ENCODE peak calls at places on chromosome 6, in five cellular contexts. M is psoas muscle, V is pancreas, P is adrenal gland, X is WTC11. Z is an unnamed sample.

GRCh38 chr6:31354248-31354647 is 2.7 kb downstream of the HLA-B start:
- DNase-seq in M (no peak), V (no peak), P (no peak), X (no peak), Z (no peak)

GRCh38 chr6:126176266-126176665 is 163.6 kb upstream of the CENPW start:
- DNase-seq in M (no peak), V (no peak), P (no peak), X (no peak), Z (no peak)

GRCh38 chr6:7260291-7261029 is 52.5 kb downstream of the SSR1 start:
- DNase-seq in M (no peak), V (no peak), P (no peak), X (no peak), Z (no peak)

GRCh38 chr6:163765326-163765725 is 350.8 kb downstream of the QKI start:
- DNase-seq in M (no peak), V (no peak), P (no peak), X (no peak), Z (no peak)

GRCh38 chr6:18386302-18386976 is 711 bp upstream of the RNF144B start:
- DNase-seq in M (no peak), V (peak), P (no peak), X (no peak), Z (no peak)

GRCh38 chr6:111157412-111157811 is 70.1 kb downstream of the SLC16A10 start:
- DNase-seq in M (no peak), V (no peak), P (no peak), X (no peak), Z (no peak)

GRCh38 chr6:125957845-125958244 is 1.3 kb downstream of the HINT3 start:
- DNase-seq in M (no peak), V (no peak), P (no peak), X (no peak), Z (no peak)

GRCh38 chr6:45326698-45327417 is 1.3 kb upstream of the RUNX2 start:
- DNase-seq in M (no peak), V (no peak), P (no peak), X (no peak), Z (no peak)

GRCh38 chr6:163708459-163708858 is 293.9 kb downstream of the QKI start:
- DNase-seq in M (no peak), V (no peak), P (no peak), X (no peak), Z (no peak)

GRCh38 chr6:81906709-81907204 is 154.3 kb upstream of the TENT5A start:
- DNase-seq in M (no peak), V (no peak), P (no peak), X (no peak), Z (no peak)

GRCh38 chr6:159608961-159609673 is 83.9 kb downstream of the SOD2 start:
- DNase-seq in M (no peak), V (no peak), P (no peak), X (peak), Z (no peak)

GRCh38 chr6:67345946-67346345 is 1289.1 kb upstream of the ADGRB3 start:
- DNase-seq in M (no peak), V (no peak), P (no peak), X (no peak), Z (no peak)

GRCh38 chr6:151535476-151536279 is 41.9 kb downstream of the CCDC170 start:
- DNase-seq in M (no peak), V (no peak), P (no peak), X (no peak), Z (no peak)

GRCh38 chr6:169859978-169860703 is 108.7 kb downstream of the ERMARD start:
- DNase-seq in M (no peak), V (no peak), P (peak), X (no peak), Z (peak)

GRCh38 chr6:152605901-152606390 is 31.2 kb downstream of the SYNE1 start:
- DNase-seq in M (no peak), V (no peak), P (no peak), X (no peak), Z (no peak)

GRCh38 chr6:51024126-51024525 is 205.5 kb downstream of the TFAP2B start:
- DNase-seq in M (no peak), V (no peak), P (no peak), X (no peak), Z (no peak)

GRCh38 chr6:17305219-17306001 is 24.2 kb downstream of the RBM24 start:
- DNase-seq in M (no peak), V (no peak), P (no peak), X (no peak), Z (no peak)

GRCh38 chr6:83193747-83194582 is 808 bp downstream of the RWDD2A start:
- DNase-seq in M (peak), V (peak), P (peak), X (peak), Z (peak)

GRCh38 chr6:28531479-28532128 is 5.9 kb downstream of the GPX5 start:
- DNase-seq in M (no peak), V (no peak), P (no peak), X (no peak), Z (no peak)

GRCh38 chr6:20919677-20920385 is 385.6 kb downstream of the CDKAL1 start:
- DNase-seq in M (no peak), V (no peak), P (no peak), X (no peak), Z (no peak)

GRCh38 chr6:21885532-21886089 is 292.1 kb downstream of the SOX4 start:
- DNase-seq in M (peak), V (peak), P (peak), X (no peak), Z (no peak)

GRCh38 chr6:138622967-138623366 is 123.7 kb upstream of the NHSL1 start:
- DNase-seq in M (no peak), V (no peak), P (no peak), X (no peak), Z (no peak)

GRCh38 chr6:94045473-94045872 is 626.1 kb upstream of the EPHA7 start:
- DNase-seq in M (no peak), V (no peak), P (no peak), X (no peak), Z (no peak)

GRCh38 chr6:16737389-16737788 is 23.9 kb downstream of the ATXN1 start:
- DNase-seq in M (no peak), V (no peak), P (no peak), X (no peak), Z (no peak)

GRCh38 chr6:12174878-12175277 is 115.3 kb upstream of the EDN1 start:
- DNase-seq in M (no peak), V (no peak), P (no peak), X (no peak), Z (no peak)

GRCh38 chr6:113276631-113277030 is 580.5 kb upstream of the MARCKS start:
- DNase-seq in M (no peak), V (no peak), P (no peak), X (no peak), Z (no peak)

GRCh38 chr6:89215391-89215790 is 1.8 kb downstream of the GABRR1 start:
- DNase-seq in M (no peak), V (no peak), P (no peak), X (no peak), Z (no peak)

GRCh38 chr6:87728706-87729105 is 26.7 kb upstream of the AKIRIN2 start:
- DNase-seq in M (no peak), V (no peak), P (no peak), X (no peak), Z (no peak)

GRCh38 chr6:158011478-158011920 is 29.8 kb downstream of the SYNJ2 start:
- DNase-seq in M (no peak), V (no peak), P (no peak), X (no peak), Z (no peak)

GRCh38 chr6:144263786-144264185 is 21.3 kb upstream of the UTRN start:
- DNase-seq in M (no peak), V (no peak), P (no peak), X (no peak), Z (no peak)

GRCh38 chr6:36413489-36414153 is 26.2 kb upstream of the ETV7 start:
- DNase-seq in M (no peak), V (no peak), P (no peak), X (no peak), Z (no peak)

GRCh38 chr6:26743157-26743821 is 83.7 kb upstream of the ZNF322 start:
- DNase-seq in M (no peak), V (no peak), P (no peak), X (peak), Z (no peak)

GRCh38 chr6:4870821-4871494 is 94.8 kb downstream of the CDYL start:
- DNase-seq in M (no peak), V (no peak), P (no peak), X (no peak), Z (no peak)

GRCh38 chr6:15205321-15205720 is 40.5 kb upstream of the JARID2 start:
- DNase-seq in M (no peak), V (no peak), P (no peak), X (no peak), Z (no peak)

GRCh38 chr6:31898200-31899011 is 908 bp upstream of the EHMT2 start:
- DNase-seq in M (no peak), V (peak), P (peak), X (no peak), Z (no peak)

GRCh38 chr6:16688984-16689636 is 72.2 kb downstream of the ATXN1 start:
- DNase-seq in M (no peak), V (no peak), P (no peak), X (no peak), Z (no peak)

GRCh38 chr6:49540614-49541013 is 9.9 kb upstream of the C6orf141 start:
- DNase-seq in M (no peak), V (no peak), P (no peak), X (no peak), Z (no peak)
- TF ChIP-seq CTCF in M (no peak), V (no peak), P (no peak), X (no peak), Z (no peak)

GRCh38 chr6:34234667-34235604 is 1.7 kb upstream of the HMGA1 start:
- DNase-seq in M (no peak), V (no peak), P (no peak), X (peak), Z (no peak)

GRCh38 chr6:34236423-34237315 is at the start of gene HMGA1:
- DNase-seq in M (peak), V (peak), P (peak), X (peak), Z (peak)

GRCh38 chr6:34237316-34237721 is 646 bp downstream of the HMGA1 start:
- DNase-seq in M (no peak), V (peak), P (no peak), X (no peak), Z (peak)

GRCh38 chr6:34233867-34234266 is 2.8 kb upstream of the HMGA1 start:
- DNase-seq in M (no peak), V (no peak), P (no peak), X (no peak), Z (no peak)

GRCh38 chr6:34235605-34236422 is 859 bp upstream of the HMGA1 start:
- DNase-seq in M (peak), V (no peak), P (peak), X (peak), Z (peak)
- TF ChIP-seq CTCF in M (no peak), V (no peak), P (no peak), X (no peak), Z (no peak)

DNA sequence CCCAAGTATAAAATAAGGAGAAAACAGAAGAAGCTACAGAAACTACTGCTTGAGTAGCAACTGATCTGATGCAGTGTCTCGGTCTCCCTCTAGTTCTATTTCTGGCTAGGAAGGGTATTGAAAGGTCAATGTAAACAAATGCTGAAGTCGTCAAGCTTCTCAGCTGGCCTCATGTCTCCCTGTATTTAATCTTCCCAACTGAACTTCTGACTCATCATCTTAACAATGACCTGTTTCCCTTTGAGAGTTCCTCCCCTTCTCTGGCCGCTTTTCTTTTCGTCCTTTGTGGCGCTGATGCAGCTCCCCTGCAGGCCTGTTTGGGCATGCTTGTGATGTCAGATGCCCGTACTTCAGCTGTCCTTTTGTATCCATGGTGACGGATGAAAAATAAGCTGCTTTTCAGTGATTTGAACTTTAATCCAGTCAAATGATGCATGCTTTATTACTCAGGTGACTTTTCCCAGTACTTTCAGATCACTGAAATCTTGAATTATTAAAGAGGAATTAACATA is 7.8 kb upstream of the LCA5 start:
- DNase-seq in M (peak), V (peak), P (peak), X (peak), Z (no peak)
- TF ChIP-seq CTCF in M (peak), V (no peak), P (peak), X (no peak), Z (no peak)

GRCh38 chr6:132598473-132598872 is 8.9 kb upstream of the TAAR5 start:
- DNase-seq in M (no peak), V (no peak), P (no peak), X (peak), Z (no peak)
- TF ChIP-seq CTCF in M (no peak), V (no peak), P (no peak), X (peak), Z (no peak)

GRCh38 chr6:38336922-38337321 is 302.8 kb downstream of the BTBD9 start:
- DNase-seq in M (no peak), V (no peak), P (no peak), X (no peak), Z (no peak)
- TF ChIP-seq CTCF in M (no peak), V (no peak), P (no peak), X (no peak), Z (no peak)

DNA sequence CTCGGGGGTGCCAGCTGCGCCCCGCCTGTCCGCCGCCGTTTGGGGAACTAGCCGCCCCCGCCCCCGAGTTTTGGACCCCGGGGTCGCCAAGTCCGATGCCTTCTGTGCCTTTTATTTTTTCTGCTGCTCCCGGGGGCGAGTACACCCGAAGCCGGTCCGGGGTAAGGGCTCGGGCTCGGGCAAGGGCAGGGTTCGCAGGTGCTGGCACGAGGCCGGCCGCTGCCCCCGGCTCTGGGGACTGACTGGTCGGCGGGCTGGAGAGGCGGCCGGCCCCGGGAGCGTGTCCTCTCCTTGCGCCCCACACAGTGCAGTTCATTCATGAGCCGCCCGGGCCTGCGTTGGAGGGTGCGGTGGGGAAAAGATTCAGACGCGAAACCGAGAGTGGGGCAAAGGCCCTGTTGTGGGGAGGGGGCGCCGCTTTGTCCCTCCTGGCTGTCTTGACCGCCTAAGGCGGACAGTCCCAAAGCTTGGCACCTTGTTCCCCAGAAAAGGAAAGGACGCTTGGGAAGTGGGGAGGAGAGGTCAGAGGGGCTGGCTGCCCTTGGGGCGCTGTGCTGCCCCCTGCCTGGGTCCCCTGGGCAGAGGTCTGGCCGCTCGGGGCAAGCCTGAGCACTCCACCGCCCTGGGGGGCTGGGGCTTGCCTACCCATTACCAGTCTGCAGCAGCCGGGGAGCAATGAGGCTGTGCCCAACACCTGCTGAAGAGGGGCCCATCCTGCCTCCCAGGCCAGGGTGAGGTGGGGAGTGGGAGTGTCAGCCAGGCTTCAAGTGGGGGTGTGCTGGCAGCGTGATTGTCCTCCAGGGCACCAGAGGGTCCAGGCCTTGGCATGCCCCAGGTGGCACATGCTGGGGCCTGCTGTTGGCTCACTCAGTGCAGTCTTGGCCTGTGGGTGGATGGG is 915 bp downstream of the TMEM63B start:
- DNase-seq in M (peak), V (peak), P (peak), X (peak), Z (peak)
- TF ChIP-seq CTCF in M (peak), V (no peak), P (peak), X (no peak), Z (no peak)

GRCh38 chr6:167244991-167245390 is 46.1 kb upstream of the UNC93A start:
- DNase-seq in M (no peak), V (no peak), P (no peak), X (no peak), Z (no peak)

GRCh38 chr6:167244064-167244949 is 46.8 kb upstream of the UNC93A start:
- DNase-seq in M (no peak), V (no peak), P (no peak), X (no peak), Z (no peak)

GRCh38 chr6:167252271-167252670 is 38.8 kb upstream of the UNC93A start:
- DNase-seq in M (no peak), V (no peak), P (no peak), X (no peak), Z (no peak)

GRCh38 chr6:167245586-167245985 is 45.5 kb upstream of the UNC93A start:
- DNase-seq in M (no peak), V (no peak), P (no peak), X (no peak), Z (no peak)

DNA sequence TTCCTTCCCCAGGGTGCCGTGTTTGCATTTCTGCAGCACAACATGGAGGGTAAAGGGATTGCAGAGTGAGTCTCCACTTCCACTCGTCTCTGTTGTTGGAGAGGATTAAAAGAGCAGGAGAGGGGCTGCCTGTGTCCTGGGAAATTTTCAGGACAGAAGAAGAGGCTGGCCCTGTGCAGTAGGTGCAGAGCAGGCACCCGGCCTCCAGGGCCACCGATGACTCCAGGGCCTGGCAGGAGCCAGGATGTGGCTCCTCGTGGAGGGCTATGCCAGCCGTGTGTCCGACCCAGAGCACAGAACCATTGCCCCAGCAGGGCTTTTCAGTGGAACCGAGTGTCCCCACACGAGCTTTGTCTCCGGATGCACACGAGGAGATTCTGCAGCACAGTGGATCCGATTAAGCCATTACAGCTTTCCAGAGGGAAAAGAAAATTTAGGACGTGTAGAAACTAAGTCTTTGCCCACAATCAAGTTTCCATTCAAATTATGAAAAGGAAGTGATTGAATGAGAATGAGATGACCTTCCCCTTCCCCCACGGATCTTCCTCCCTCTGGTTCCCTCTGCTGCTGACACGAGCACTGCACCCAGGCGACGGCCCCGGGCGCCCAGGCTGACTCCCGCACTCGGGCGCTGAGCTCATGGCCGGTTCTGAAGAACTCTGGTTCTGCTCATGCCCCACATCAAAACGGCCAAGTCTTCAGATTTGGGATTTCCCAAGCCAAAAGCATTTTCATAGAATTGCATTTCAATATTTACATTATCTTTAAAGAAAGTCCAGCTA is 43.1 kb upstream of the UNC93A start:
- DNase-seq in M (no peak), V (no peak), P (no peak), X (no peak), Z (no peak)
- TF ChIP-seq CTCF in M (no peak), V (no peak), P (no peak), X (no peak), Z (no peak)

GRCh38 chr6:32942555-32942954 is 1.7 kb upstream of the HLA-DMB start:
- DNase-seq in M (no peak), V (no peak), P (no peak), X (no peak), Z (no peak)

GRCh38 chr6:32943864-32944263 is 3.0 kb upstream of the HLA-DMB start:
- DNase-seq in M (no peak), V (no peak), P (no peak), X (no peak), Z (no peak)

GRCh38 chr6:32944265-32944664 is 3.4 kb upstream of the HLA-DMB start:
- DNase-seq in M (no peak), V (no peak), P (no peak), X (no peak), Z (peak)

GRCh38 chr6:32940656-32941411 is at the start of gene HLA-DMB:
- DNase-seq in M (no peak), V (peak), P (peak), X (peak), Z (peak)

GRCh38 chr6:32941412-32941784 is 570 bp upstream of the HLA-DMB start:
- DNase-seq in M (no peak), V (no peak), P (no peak), X (no peak), Z (peak)
- TF ChIP-seq CTCF in M (no peak), V (no peak), P (no peak), X (no peak), Z (no peak)